ENCODE peak calls at places on chromosomes 2 and 18, in seven cellular contexts. J is choroid plexus epithelial cell, I is bronchial epithelial cell, K is AG04450, V is type B pancreatic cell, Q is endothelial cell, X is cardiac muscle cell. D is an unnamed sample.

GRCh38 chr2:201413143-201413542 is 38.1 kb downstream of the TRAK2 start:
- DNase-seq in X (no peak), K (no peak), V (no peak), Q (no peak), I (no peak), J (no peak), D (no peak)

GRCh38 chr2:168348076-168348475 is 100.7 kb upstream of the STK39 start:
- DNase-seq in I (peak), Q (peak), V (no peak), J (peak), X (peak), K (peak), D (peak)

GRCh38 chr2:143558665-143559064 is 429.4 kb downstream of the ARHGAP15 start:
- DNase-seq in I (peak), Q (no peak), K (peak), J (peak), V (no peak), X (peak), D (no peak)

GRCh38 chr2:160417745-160418397 is 75.7 kb downstream of the RBMS1 start:
- DNase-seq in Q (no peak), I (peak), K (no peak), X (peak), V (no peak), J (peak), D (no peak)

GRCh38 chr18:22169889-22170420 is 566 bp downstream of the GATA6 start:
- DNase-seq in K (no peak), X (peak), I (no peak), V (no peak), Q (no peak), J (no peak), D (no peak)

GRCh38 chr2:161586517-161587167 is 37.6 kb upstream of the SLC4A10 start:
- DNase-seq in I (peak), Q (no peak), V (no peak), J (peak), X (peak), K (no peak), D (peak)

GRCh38 chr2:12479042-12479601 is 237.6 kb upstream of the TRIB2 start:
- DNase-seq in X (no peak), J (peak), Q (no peak), I (peak), V (no peak), K (no peak), D (no peak)

GRCh38 chr18:43279015-43279758 is 1.9 kb upstream of the SYT4 start:
- DNase-seq in Q (no peak), J (peak), X (peak), V (no peak), K (no peak), I (peak), D (no peak)

GRCh38 chr2:25252291-25253152 is 84.1 kb upstream of the POMC start:
- DNase-seq in Q (peak), X (peak), K (no peak), J (peak), V (peak), I (no peak), D (no peak)

GRCh38 chr18:48409591-48410094 is 460 bp upstream of the ZBTB7C start:
- DNase-seq in Q (peak), J (peak), V (no peak), I (no peak), K (no peak), X (no peak), D (no peak)

GRCh38 chr2:88824951-88825350 is 133.5 kb downstream of the RPIA start:
- DNase-seq in I (peak), Q (no peak), X (no peak), K (no peak), J (no peak), V (no peak), D (no peak)

GRCh38 chr2:189109921-189110397 is 69.6 kb downstream of the COL5A2 start:
- DNase-seq in V (no peak), I (no peak), Q (no peak), J (no peak), X (peak), K (no peak), D (no peak)

GRCh38 chr2:200585730-200586643 is at the start of gene AOX1:
- DNase-seq in Q (peak), I (peak), J (peak), X (peak), K (no peak), V (peak), D (peak)

GRCh38 chr2:223528036-223528435 is 74.1 kb downstream of the SCG2 start:
- DNase-seq in X (peak), J (no peak), I (no peak), Q (no peak), K (peak), V (no peak), D (no peak)

GRCh38 chr18:53380063-53380639 is 844.3 kb downstream of the MBD2 start:
- DNase-seq in Q (peak), K (no peak), X (peak), J (peak), V (no peak), I (peak), D (peak)

GRCh38 chr2:128374001-128374710 is 55.5 kb upstream of the HS6ST1 start:
- DNase-seq in K (peak), J (peak), Q (no peak), V (peak), I (peak), X (peak), D (peak)

GRCh38 chr2:199273043-199273647 is 184.6 kb downstream of the SATB2 start:
- DNase-seq in K (no peak), Q (no peak), J (peak), X (peak), V (no peak), I (peak), D (peak)

GRCh38 chr2:1620081-1620480 is 124.2 kb downstream of the PXDN start:
- DNase-seq in V (no peak), I (no peak), J (no peak), Q (no peak), X (no peak), K (no peak), D (no peak)

GRCh38 chr2:221467610-221468009 is 104.5 kb downstream of the EPHA4 start:
- DNase-seq in V (no peak), K (no peak), X (peak), I (peak), J (peak), Q (no peak), D (no peak)

GRCh38 chr2:201779996-201780673 is 598 bp downstream of the ALS2 start:
- DNase-seq in I (peak), X (peak), J (peak), V (no peak), K (no peak), Q (no peak), D (no peak)

GRCh38 chr2:121360566-121361300 is 75.7 kb upstream of the TFCP2L1 start:
- DNase-seq in V (no peak), X (peak), J (peak), Q (no peak), I (peak), K (peak), D (peak)

GRCh38 chr18:71995895-71996443 is 548.2 kb downstream of the CBLN2 start:
- DNase-seq in K (no peak), I (peak), X (no peak), J (no peak), V (no peak), Q (no peak), D (no peak)

GRCh38 chr2:120656273-120656960 is 79.3 kb upstream of the GLI2 start:
- DNase-seq in Q (no peak), K (no peak), J (no peak), V (peak), X (no peak), I (no peak), D (no peak)

GRCh38 chr2:27024188-27024587 is 8.6 kb upstream of the TMEM214 start:
- DNase-seq in V (no peak), X (no peak), J (no peak), I (no peak), K (no peak), Q (peak), D (no peak)
- TF ChIP-seq CTCF in V (peak), X (peak), J (peak), I (peak), K (peak), Q (peak), D (peak)

DNA sequence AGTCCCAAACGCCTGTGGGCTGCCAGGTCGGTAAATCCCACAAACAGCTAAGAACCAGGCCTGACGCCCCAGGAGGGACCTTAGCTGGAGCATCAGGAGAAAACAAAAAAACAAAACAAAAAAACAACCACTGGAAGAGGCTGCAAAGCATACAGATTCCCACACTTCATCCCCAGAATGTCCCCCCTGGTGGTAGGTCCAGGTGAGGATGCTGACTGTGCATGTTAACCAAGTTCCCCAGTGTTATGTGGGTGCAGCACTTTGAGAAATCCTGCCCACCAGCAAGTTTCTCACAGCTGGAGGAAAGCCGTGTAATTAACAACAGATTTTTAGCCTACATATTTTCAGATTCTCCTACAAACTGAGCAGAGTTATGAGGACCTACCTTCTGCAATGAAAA is 15.1 kb downstream of the ST3GAL5 start:
- DNase-seq in J (no peak), Q (no peak), V (no peak), X (no peak), I (no peak), K (no peak), D (no peak)
- TF ChIP-seq CTCF in J (peak), Q (peak), V (peak), X (peak), I (peak), K (peak), D (peak)

DNA sequence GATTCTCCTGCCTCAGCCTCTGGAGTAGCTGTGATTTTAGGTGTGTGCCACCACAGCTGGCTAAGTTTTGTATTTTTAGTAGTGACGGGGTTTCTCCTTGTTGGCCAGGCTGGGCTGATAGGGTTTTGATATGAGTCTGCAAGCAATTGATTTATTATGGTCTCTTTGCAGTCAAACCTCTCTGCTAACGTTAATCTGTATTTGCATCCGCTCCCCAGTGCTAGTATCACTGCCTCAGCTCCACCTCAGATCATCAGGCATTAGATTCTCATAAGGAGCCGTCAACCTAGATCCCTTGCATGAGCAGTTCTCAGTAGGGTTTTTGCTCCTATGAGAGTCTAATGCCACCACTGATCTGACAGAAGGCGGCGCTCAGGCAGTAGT is 19.0 kb downstream of the HAT1 start:
- DNase-seq in X (no peak), K (no peak), Q (no peak), J (no peak), V (no peak), I (no peak), D (no peak)
- TF ChIP-seq CTCF in X (no peak), K (no peak), Q (no peak), J (no peak), V (no peak), I (no peak), D (no peak)

DNA sequence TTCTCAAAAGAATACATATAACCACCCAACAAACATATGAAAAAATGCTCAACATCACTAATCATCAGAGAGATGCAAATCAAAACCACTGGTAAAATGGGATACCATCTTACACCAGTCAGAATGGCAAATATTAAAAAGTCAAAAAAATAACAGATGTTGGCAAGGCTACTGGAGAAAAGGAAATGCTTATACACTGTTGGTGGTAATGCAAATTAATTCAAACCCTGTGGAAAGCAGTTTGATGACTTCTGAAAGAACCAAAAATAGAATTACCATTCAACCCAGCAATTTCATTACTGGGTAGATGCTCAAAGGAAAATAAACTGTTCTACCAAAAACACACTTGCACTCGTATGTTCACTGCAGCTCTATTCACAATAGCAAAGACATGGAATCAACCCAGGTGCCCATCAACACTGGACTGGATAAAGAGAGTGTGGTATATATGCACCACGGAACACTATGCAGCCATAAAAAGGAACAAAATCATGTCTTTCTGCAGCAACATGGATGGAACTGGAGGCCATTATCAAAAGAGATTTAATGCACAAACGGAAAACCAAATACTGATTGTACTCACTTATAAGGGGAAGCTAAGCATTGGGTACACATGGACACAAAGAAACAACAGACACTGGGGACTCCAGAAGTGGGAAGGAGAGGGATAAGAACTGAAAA is 38.8 kb downstream of the NCKAP1 start:
- DNase-seq in J (no peak), K (no peak), V (no peak), X (no peak), I (no peak), Q (no peak), D (no peak)
- TF ChIP-seq CTCF in J (no peak), K (no peak), V (no peak), X (no peak), I (no peak), Q (no peak), D (no peak)

GRCh38 chr18:70324897-70325296 is 36.1 kb downstream of the SOCS6 start:
- DNase-seq in J (no peak), X (no peak), Q (no peak), V (no peak), I (no peak), K (no peak), D (no peak)
- TF ChIP-seq CTCF in J (no peak), X (no peak), Q (no peak), V (no peak), I (no peak), K (no peak), D (no peak)

GRCh38 chr2:169693344-169693743 is 861 bp downstream of the CFAP210 start:
- DNase-seq in V (no peak), Q (no peak), X (no peak), J (no peak), K (no peak), I (no peak), D (no peak)
- TF ChIP-seq CTCF in V (no peak), Q (no peak), X (peak), J (peak), K (no peak), I (no peak), D (no peak)

GRCh38 chr2:171595896-171596295 is 73.6 kb downstream of the CYBRD1 start:
- DNase-seq in K (peak), Q (no peak), J (peak), X (peak), V (no peak), I (peak), D (peak)

GRCh38 chr2:171595456-171595855 is 73.2 kb downstream of the CYBRD1 start:
- DNase-seq in Q (no peak), I (no peak), X (peak), V (no peak), J (no peak), K (no peak), D (no peak)

GRCh38 chr2:171602352-171602751 is 80.1 kb downstream of the CYBRD1 start:
- DNase-seq in X (no peak), K (no peak), Q (no peak), I (no peak), J (no peak), V (no peak), D (no peak)

GRCh38 chr2:171600126-171600525 is 77.9 kb downstream of the CYBRD1 start:
- DNase-seq in Q (no peak), V (no peak), X (no peak), K (no peak), I (peak), J (no peak), D (no peak)

GRCh38 chr2:171598713-171599319 is 76.5 kb downstream of the CYBRD1 start:
- DNase-seq in Q (peak), V (no peak), I (peak), X (peak), J (peak), K (peak), D (peak)
- TF ChIP-seq CTCF in Q (peak), V (peak), I (peak), X (peak), J (peak), K (peak), D (peak)

DNA sequence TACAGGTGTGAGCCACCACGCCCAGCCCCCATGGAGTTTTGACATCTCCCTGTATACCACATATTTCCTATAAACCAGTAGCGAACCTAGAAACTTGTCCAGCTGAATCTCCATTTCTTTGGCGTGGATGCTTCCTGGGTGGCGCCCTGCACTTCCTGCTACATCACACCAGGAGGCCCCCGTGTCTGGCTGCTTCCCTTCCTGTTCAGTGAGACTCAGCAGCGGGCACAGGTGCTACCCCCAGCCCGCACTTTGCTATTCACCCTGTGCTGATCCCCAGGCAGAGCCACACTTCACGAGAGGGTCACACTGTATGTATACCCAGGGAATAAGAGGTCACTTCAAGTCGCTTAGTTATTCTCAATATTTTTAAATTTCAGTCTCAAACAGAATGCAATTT is 35.0 kb downstream of the CYP27C1 start:
- DNase-seq in I (no peak), Q (no peak), X (no peak), V (no peak), K (no peak), J (no peak), D (no peak)
- TF ChIP-seq CTCF in I (no peak), Q (no peak), X (no peak), V (no peak), K (no peak), J (no peak), D (no peak)